ENCODE peak calls at places on chromosomes 12 and 14, in five cellular contexts. P is upper lobe of right lung, Z is HFFc6, L is sigmoid colon, B is ovary. X is an unnamed sample.

GRCh38 chr12:64673490-64674169 is 63.3 kb downstream of the RASSF3 start:
- DNase-seq in B (no peak), L (no peak), P (no peak), Z (no peak), X (no peak)

GRCh38 chr14:64112859-64113258 is 181.3 kb downstream of the ESR2 start:
- DNase-seq in B (no peak), Z (no peak), P (no peak), L (no peak), X (no peak)

GRCh38 chr12:116402163-116402939 is 124.9 kb upstream of the MED13L start:
- DNase-seq in Z (no peak), L (no peak), B (no peak), P (no peak), X (no peak)

GRCh38 chr12:121518656-121519055 is 62.2 kb downstream of the KDM2B start:
- DNase-seq in P (no peak), Z (no peak), L (no peak), B (no peak), X (no peak)

GRCh38 chr14:86543531-86543930 is 1013.6 kb downstream of the FLRT2 start:
- DNase-seq in B (no peak), P (no peak), L (no peak), Z (no peak), X (no peak)

GRCh38 chr14:74501135-74501614 is 7.6 kb downstream of the ISCA2 start:
- DNase-seq in P (peak; percentile 87), L (peak; percentile 92), B (peak; percentile 90), Z (peak; percentile 46), X (no peak)

GRCh38 chr12:38898001-38898684 is 7.2 kb downstream of the CPNE8 start:
- DNase-seq in L (no peak), Z (no peak), B (no peak), P (no peak), X (no peak)

GRCh38 chr12:129997239-129997638 is 93.4 kb upstream of the TMEM132D start:
- DNase-seq in P (no peak), L (no peak), B (no peak), Z (no peak), X (no peak)

DNA sequence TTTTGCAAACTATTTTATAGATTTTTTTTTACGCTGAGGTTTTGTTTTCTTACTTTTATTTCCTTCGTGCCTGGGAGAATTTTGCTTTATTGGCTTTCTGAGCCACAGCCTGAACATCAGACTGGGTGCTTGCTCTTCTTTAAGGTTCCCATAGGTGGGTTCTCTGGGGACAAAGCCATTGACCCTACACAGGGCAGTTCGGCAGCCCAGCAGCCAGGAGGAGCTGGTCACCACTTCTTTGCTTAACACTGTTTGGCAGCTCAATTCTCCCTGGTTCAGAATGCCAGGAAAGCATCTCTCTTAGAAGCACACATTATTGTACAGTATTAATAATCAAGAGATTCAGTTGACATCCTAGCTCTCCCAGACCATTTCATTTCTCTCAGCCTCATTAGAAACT is 140.8 kb upstream of the NEDD1 start:
- DNase-seq in P (no peak), B (no peak), L (no peak), Z (peak; percentile 12), X (no peak)
- TF ChIP-seq CTCF in P (no peak), B (no peak), L (no peak), Z (peak; percentile 67), X (no peak)

DNA sequence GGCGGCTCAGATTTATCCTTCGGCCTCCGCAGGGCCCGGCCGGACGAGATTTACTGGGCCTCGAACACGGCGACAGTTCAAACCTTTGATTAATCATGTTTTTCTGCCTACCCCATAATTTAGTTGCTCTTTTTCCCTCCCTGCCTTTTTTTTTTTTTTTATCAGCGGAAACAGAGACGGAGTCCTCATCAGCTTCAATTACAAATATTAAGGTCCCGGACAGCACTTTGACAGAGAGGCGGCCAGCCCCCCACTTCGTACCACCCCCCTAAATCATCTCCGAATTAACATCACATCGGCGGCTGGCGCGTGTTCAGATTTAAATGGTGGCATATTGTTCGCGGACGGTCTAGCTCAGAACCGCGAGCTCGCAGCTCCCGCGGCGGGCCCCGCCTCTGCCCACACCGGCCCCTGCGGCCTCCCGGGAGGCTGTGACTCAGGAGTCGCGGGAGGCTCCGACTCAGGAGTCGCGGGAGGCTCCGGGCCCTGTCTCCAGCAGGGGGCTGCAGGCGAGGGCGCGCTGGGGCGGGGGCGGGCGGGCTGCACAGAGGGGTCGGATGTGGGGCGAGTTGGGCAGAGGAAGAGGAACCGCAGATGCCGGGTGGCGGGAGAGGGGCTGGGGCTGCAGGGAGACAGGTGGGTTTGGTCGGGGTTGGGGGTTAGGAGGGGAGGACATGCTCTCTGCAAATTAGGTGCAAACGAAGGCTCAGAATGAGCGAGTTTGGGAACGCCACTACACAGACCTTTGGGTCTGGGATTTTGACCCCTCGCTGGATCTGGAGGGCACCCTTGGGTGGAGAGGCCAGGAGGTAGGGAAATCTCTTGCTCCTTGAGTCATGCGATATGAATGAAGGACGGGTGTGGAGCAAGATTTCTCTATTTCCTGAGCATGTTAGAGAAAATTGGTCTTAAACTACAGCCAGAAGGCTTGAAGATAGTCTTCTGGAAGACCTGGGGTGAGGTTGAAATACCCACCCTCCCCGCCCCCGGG is 19.6 kb upstream of the ATP5MC2 start:
- DNase-seq in L (no peak), Z (peak; percentile 47), P (peak; percentile 69), B (no peak), X (no peak)
- TF ChIP-seq CTCF in L (no peak), Z (peak; percentile 62), P (no peak), B (no peak), X (no peak)

DNA sequence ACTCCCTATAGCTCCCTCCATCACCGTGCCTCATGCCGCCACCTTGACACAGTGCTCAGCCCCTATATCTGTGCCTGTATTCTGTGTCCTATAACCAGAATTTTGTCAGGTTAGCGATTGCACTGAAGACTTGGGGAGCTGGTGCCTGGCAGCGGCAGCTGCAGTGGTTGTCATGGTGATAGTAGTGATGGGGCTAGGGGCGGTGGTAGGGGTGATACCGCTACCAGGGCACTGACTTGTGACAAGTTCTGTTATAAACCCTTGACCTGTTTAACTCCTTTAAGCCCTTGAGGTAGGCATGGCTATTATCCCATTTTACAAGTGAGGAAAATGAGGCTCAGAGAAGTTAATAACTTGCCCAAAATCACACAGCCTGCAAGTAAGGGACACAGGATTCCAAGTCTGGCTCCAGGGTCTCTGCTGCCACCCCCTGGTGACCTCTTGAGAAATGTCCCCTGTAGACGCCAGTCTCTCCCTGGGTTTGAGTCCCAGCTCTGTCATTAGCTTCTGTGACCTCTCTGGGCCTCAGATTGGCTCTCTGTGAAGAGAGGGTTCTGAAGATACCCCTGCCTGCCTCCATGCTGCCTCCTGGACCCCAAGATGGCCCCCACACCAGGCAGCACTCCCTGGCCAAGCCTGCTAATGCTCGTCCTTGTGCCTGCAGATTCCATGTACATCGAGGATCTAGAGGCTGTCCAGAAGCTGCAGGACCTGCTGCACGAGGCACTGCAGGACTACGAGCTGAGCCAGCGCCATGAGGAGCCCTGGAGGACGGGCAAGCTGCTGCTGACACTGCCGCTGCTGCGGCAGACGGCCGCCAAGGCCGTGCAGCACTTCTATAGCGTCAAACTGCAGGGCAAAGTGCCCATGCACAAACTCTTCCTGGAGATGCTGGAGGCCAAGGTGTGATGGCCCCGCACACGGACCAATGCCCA is 121.9 kb downstream of the ESRRB start:
- DNase-seq in P (peak; percentile 49), L (peak; percentile 55), B (no peak), Z (no peak), X (no peak)
- TF ChIP-seq CTCF in P (no peak), L (no peak), B (no peak), Z (no peak), X (no peak)

DNA sequence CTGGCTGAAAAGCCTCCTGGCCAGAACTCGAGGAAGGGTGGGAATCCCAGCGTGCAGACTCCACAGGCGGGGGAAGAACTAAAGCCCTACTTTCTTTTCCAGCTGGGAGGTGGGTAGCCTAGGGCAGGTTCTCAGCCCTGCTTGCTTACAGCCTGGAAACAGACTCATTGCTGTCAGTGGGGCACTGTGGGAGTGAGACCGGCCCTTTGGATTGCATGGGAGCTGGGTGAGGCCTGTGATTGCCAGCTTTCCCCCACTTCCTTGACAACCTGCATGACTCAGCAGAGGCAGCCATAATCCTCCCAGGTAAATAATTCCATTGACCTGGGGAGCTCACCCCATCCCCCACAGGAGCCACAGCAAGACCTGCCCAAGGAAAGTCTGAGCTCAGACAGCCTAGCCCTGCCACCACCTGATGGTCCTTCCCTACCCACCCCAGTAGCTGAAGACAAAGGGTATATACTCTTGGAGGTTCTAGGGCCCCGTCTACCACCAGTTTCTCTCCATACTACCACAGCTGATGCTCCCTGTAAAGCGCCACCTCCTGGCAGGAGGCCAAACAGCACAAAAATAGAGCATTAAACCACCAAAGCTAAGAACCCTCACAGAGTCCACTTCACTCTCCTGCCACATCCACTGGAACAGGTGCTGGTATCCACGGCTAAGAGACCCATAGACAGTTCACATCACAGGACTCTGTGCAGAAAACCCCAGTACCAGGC is 294.1 kb downstream of the SEC23A start:
- DNase-seq in L (no peak), P (no peak), Z (no peak), B (no peak), X (no peak)
- TF ChIP-seq CTCF in L (no peak), P (no peak), Z (peak; percentile 23), B (no peak), X (no peak)

GRCh38 chr12:126139355-126139754 is 1074.1 kb downstream of the AACS start:
- DNase-seq in Z (no peak), B (no peak), L (no peak), P (no peak), X (no peak)
- TF ChIP-seq CTCF in Z (peak; percentile 15), B (no peak), L (no peak), P (no peak), X (no peak)